ENCODE peak calls at places on chromosomes 7 and 10, in four cellular contexts. V, I, O and U are unnamed samples. For H3K9me1 and H3K4me1, the result is how much of the 10 kb centered on the place peaks cover.

GRCh38 chr10:43816351-43817321 is 168.0 kb upstream of the ZNF32 start:
- DNase-seq in V (peak), I (no peak), O (no peak), U (no peak)

GRCh38 chr10:24935504-24936292 is 16.7 kb downstream of the PRTFDC1 start:
- DNase-seq in V (no peak), I (no peak), O (no peak), U (no peak)

GRCh38 chr10:126563361-126563760 is 107.1 kb downstream of the C10orf90 start:
- DNase-seq in V (no peak), I (no peak), O (no peak), U (no peak)

GRCh38 chr10:12772797-12773587 is 228.5 kb downstream of the CCDC3 start:
- DNase-seq in V (no peak), I (no peak), O (no peak), U (no peak)

GRCh38 chr10:103062854-103063642 is 130.0 kb downstream of the NT5C2 start:
- DNase-seq in V (no peak), I (no peak), O (no peak), U (no peak)

GRCh38 chr10:68526634-68527132 is 640 bp downstream of the SLC25A16 start:
- DNase-seq in V (no peak), I (no peak), O (no peak), U (peak)

GRCh38 chr10:126021833-126022500 is 125.6 kb downstream of the FANK1 start:
- DNase-seq in V (no peak), I (no peak), O (no peak), U (no peak)

GRCh38 chr10:15321431-15322321 is 49.4 kb downstream of the FAM171A1 start:
- DNase-seq in V (peak), I (no peak), O (no peak), U (peak)

DNA sequence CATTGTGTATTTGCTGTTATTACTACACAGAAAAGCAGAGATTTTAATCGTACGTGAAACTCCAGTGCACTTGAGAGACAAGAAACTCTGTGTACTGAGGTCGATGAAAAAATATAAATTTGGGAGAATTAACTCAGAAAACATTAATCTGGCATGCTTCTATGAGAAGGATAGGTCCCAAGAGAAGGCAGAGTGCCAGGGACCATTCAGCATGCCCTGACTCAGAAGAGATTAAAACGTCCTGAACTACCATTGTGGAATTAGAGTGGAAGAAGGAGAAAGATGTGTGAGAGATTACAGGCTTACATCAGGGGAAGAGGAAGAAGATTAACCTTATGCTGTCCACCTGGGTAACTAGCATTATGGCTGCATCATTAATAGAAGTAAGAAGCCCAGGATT is 72.4 kb downstream of the REEP3 start:
- DNase-seq in V (peak), I (no peak), O (no peak), U (no peak)
- TF ChIP-seq CTCF in V (no peak), I (no peak), O (no peak), U (no peak)

DNA sequence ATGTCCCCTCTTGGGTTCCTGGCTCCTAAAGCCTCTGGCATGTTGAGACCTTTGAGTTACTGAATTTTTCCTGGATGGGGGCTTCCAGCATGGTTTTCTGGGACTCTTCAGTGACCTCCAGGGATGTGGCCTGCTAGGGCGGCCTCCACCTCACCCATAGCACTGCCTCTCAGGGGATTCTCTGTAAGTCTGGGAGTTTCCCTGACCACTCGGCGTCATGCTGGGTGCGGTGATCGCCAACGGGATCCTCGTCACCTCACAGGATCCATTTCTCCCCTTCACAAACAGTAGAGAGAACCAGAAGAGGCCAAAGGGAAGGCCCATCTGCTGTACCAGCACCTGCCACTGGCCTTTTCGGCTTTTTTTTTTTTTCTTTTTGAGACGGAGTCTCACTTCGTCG is 84.3 kb downstream of the NPTX2 start:
- DNase-seq in V (no peak), I (no peak), O (no peak), U (no peak)
- H3K9me1 ChIP-seq in V (under half), I (under half), O (under half), U (under half)

GRCh38 chr7:41889472-41889871 is 186.6 kb upstream of the INHBA start:
- DNase-seq in V (no peak), I (no peak), O (no peak), U (no peak)
- H3K4me1 ChIP-seq in V (under half), I (under half), O (under half), U (under half)

GRCh38 chr10:133328358-133329343 is 8.0 kb downstream of the CALY start:
- DNase-seq in V (no peak), I (no peak), O (no peak), U (no peak)

GRCh38 chr10:133327651-133328357 is 8.9 kb downstream of the CALY start:
- DNase-seq in V (peak), I (no peak), O (no peak), U (no peak)

GRCh38 chr10:133325761-133326463 is 10.8 kb downstream of the CALY start:
- DNase-seq in V (no peak), I (no peak), O (peak), U (no peak)

GRCh38 chr10:133325392-133325760 is 11.3 kb downstream of the CALY start:
- DNase-seq in V (no peak), I (no peak), O (no peak), U (no peak)

DNA sequence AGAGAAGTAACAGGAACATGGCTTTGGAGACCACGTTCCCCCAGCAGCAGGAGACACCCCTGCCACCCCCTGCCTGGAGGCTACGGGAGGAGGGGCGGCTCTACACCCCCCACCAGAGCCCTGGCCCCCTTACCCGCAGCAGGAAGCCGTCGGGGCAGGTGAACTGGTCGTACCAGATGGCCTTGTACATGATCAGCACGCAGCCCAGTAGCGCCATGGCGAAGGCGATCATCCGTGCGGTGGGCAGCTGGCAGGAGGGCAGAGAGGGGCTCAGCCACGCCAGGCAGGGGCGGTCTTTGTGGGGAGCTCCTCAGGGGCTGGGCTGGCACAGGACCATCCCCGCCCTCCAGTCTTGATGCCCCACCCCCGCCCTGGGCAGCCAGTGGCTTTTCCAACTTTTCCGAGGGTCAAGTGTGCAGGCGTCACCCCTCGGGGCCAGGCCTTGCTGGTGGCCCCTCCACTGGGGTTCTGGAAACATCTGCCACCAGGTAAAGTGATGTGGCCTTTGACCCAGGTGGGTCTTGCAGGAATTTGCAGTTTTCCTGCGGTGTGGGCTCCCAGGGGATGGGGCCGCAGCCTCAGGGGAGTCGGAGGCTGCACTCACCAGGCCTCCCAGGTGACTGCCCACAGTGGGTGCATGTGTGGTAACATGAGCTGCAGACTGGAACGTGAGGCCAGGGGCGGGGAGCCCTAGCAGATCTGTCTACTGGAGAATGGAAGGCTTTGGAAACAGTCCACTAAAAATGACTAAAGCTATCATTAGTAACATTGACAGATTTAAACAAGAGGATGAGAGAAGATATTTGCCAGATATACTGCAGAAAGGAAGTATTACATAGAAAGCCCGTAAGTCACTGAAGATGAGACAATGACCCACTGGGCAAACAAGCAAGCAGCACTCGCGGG is 9.7 kb downstream of the CALY start:
- DNase-seq in V (peak), I (no peak), O (no peak), U (no peak)
- TF ChIP-seq CTCF in V (no peak), I (no peak), O (no peak), U (no peak)

DNA sequence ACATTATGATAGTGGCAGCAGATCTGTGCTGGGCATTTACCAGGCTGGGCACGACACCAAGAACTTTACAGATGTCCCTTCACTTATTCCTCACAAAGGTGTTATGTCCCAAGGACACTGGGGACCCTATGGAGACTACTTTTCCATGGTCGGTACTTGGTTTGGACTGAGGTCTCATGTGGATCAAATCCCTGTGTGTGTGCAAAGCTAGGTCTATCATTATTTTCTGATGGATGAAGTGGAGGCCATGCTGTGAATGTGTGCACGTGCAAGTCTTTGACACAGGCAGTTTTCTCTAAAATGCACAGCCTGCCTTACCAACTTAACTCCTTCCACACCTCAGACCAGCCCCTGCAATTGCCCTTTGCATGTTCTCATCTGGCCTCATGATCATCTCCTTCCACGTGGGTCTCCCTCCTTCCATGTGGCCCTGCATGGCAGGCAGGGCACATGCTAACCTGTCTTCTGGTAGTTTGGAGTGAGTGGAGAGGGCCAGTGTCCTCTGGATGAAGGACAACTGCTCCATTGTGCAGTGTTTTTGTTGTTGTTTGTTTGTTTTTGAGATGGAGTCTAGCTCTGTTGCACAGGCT is 16.0 kb upstream of the ZNF273 start:
- DNase-seq in V (no peak), I (no peak), O (no peak), U (no peak)
- H3K9me1 ChIP-seq in V (under half), I (under half), O (under half), U (under half)

DNA sequence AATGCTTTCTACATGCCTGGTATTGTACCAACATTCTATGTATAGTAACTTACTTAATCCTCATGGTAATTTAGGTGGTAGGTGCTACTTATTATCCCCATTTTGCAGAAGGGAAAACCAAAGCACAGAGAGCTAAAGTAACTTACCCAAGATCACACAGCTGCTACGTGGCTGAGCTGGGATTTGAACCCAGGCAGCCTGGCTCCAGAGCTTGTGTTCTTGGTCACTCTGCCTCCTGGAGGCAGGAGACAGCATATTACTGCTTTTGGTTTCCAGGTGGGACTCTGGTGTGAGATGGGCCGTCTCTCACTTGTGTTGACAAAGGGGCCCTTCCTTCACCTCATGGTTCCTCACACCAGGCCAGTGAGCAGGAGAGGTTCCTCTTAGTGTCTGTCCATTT is 79.8 kb upstream of the PPIF start:
- DNase-seq in V (no peak), I (no peak), O (no peak), U (no peak)
- H3K4me1 ChIP-seq in V (under half), I (under half), O (under half), U (under half)

DNA sequence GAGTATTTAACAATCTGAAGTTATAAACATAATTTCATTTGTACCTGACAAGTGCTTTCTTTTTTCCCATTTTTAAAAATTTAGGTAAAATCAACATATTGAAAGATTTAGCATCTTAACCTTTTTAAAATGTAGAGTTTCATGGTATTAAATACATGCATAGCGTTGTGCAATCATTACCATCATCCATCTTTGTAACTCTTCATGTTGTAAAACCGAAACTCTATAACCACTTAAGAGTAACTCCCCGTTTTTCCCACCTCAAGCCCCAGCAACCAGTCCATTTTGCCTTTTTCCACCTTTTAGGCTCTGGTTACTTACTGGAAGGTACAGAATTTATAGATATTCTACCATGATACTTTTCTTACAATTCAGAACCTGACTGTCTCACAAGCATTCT is 892.5 kb downstream of the DNAJB9 start:
- DNase-seq in V (no peak), I (no peak), O (no peak), U (no peak)
- TF ChIP-seq CTCF in V (no peak), I (no peak), O (no peak), U (no peak)

GRCh38 chr7:12239821-12240220 is 28.7 kb downstream of the TMEM106B start:
- DNase-seq in V (no peak), I (no peak), O (no peak), U (no peak)
- H3K9me1 ChIP-seq in V (under half), I (under half), O (under half), U (under half)

GRCh38 chr7:80183900-80184685 is 49.5 kb downstream of the GNAI1 start:
- DNase-seq in V (no peak), I (no peak), O (no peak), U (no peak)
- H3K4me1 ChIP-seq in V (under half), I (under half), O (under half), U (under half)